ENCODE peak calls at places on chromosomes 13 and 19, in seven cellular contexts. One of them, this sample, is unnamed.
A peak's percentile ranks its signal among the peaks of the same experiment; 100 is the strongest.

GRCh38 chr13:98504371-98504963 is 72.4 kb downstream of the STK24 start:
- DNase-seq in central memory CD4-positive, alpha-beta T cell: no peak
- DNase-seq in mammary epithelial cell: no peak
- DNase-seq in AG04449: no peak
- DNase-seq in foreskin fibroblast: no peak
- DNase-seq in H7: no peak
- DNase-seq in HCEC 1CT: no peak
- DNase-seq in this sample: peak; percentile 55

GRCh38 chr13:106161186-106161585 is 374.3 kb downstream of the EFNB2 start:
- DNase-seq in central memory CD4-positive, alpha-beta T cell: no peak
- DNase-seq in mammary epithelial cell: no peak
- DNase-seq in AG04449: no peak
- DNase-seq in foreskin fibroblast: no peak
- DNase-seq in H7: no peak
- DNase-seq in HCEC 1CT: no peak
- DNase-seq in this sample: no peak

GRCh38 chr13:96020155-96020575 is 33.0 kb downstream of the UGGT2 start:
- DNase-seq in central memory CD4-positive, alpha-beta T cell: no peak
- DNase-seq in mammary epithelial cell: peak; percentile 39
- DNase-seq in AG04449: peak; percentile 31
- DNase-seq in foreskin fibroblast: peak; percentile 73
- DNase-seq in H7: peak; percentile 52
- DNase-seq in HCEC 1CT: peak; percentile 73
- DNase-seq in this sample: peak; percentile 54

GRCh38 chr19:11044436-11044835 is 44.8 kb upstream of the LDLR start:
- DNase-seq in central memory CD4-positive, alpha-beta T cell: no peak
- DNase-seq in mammary epithelial cell: no peak
- DNase-seq in AG04449: no peak
- DNase-seq in foreskin fibroblast: no peak
- DNase-seq in H7: no peak
- DNase-seq in HCEC 1CT: no peak
- DNase-seq in this sample: no peak

GRCh38 chr13:92951273-92951820 is 275.3 kb upstream of the GPC6 start:
- DNase-seq in central memory CD4-positive, alpha-beta T cell: no peak
- DNase-seq in mammary epithelial cell: no peak
- DNase-seq in AG04449: no peak
- DNase-seq in foreskin fibroblast: no peak
- DNase-seq in H7: no peak
- DNase-seq in HCEC 1CT: no peak
- DNase-seq in this sample: no peak

GRCh38 chr13:38664920-38665319 is 22.0 kb upstream of the FREM2 start:
- DNase-seq in central memory CD4-positive, alpha-beta T cell: no peak
- DNase-seq in mammary epithelial cell: peak; percentile 62
- DNase-seq in AG04449: no peak
- DNase-seq in foreskin fibroblast: no peak
- DNase-seq in H7: no peak
- DNase-seq in HCEC 1CT: no peak
- DNase-seq in this sample: no peak

GRCh38 chr13:42076309-42076713 is 27.9 kb downstream of the DGKH start:
- DNase-seq in central memory CD4-positive, alpha-beta T cell: no peak
- DNase-seq in mammary epithelial cell: no peak
- DNase-seq in AG04449: no peak
- DNase-seq in foreskin fibroblast: no peak
- DNase-seq in H7: no peak
- DNase-seq in HCEC 1CT: no peak
- DNase-seq in this sample: no peak

GRCh38 chr19:46574533-46574932 is 26.6 kb upstream of the CALM3 start:
- DNase-seq in central memory CD4-positive, alpha-beta T cell: peak; percentile 58
- DNase-seq in mammary epithelial cell: no peak
- DNase-seq in AG04449: no peak
- DNase-seq in foreskin fibroblast: peak; percentile 37
- DNase-seq in H7: no peak
- DNase-seq in HCEC 1CT: no peak
- DNase-seq in this sample: no peak

GRCh38 chr19:38394488-38394887 is 6.0 kb downstream of the SPRED3 start:
- DNase-seq in central memory CD4-positive, alpha-beta T cell: peak; percentile 56
- DNase-seq in mammary epithelial cell: no peak
- DNase-seq in AG04449: no peak
- DNase-seq in foreskin fibroblast: peak; percentile 81
- DNase-seq in H7: peak; percentile 98
- DNase-seq in HCEC 1CT: no peak
- DNase-seq in this sample: peak; percentile 86

GRCh38 chr13:23703241-23703640 is 133.0 kb downstream of the TNFRSF19 start:
- DNase-seq in central memory CD4-positive, alpha-beta T cell: no peak
- DNase-seq in mammary epithelial cell: no peak
- DNase-seq in AG04449: no peak
- DNase-seq in foreskin fibroblast: peak; percentile 52
- DNase-seq in H7: no peak
- DNase-seq in HCEC 1CT: no peak
- DNase-seq in this sample: no peak

GRCh38 chr19:40270362-40271089 is 14.6 kb downstream of the AKT2 start:
- DNase-seq in central memory CD4-positive, alpha-beta T cell: no peak
- DNase-seq in mammary epithelial cell: no peak
- DNase-seq in AG04449: no peak
- DNase-seq in foreskin fibroblast: no peak
- DNase-seq in H7: peak; percentile 81
- DNase-seq in HCEC 1CT: no peak
- DNase-seq in this sample: no peak

GRCh38 chr19:29687897-29688728 is 22.9 kb downstream of the PLEKHF1 start:
- DNase-seq in central memory CD4-positive, alpha-beta T cell: no peak
- DNase-seq in mammary epithelial cell: peak; percentile 43
- DNase-seq in AG04449: no peak
- DNase-seq in foreskin fibroblast: peak; percentile 86
- DNase-seq in H7: no peak
- DNase-seq in HCEC 1CT: peak; percentile 70
- DNase-seq in this sample: no peak

GRCh38 chr19:44770550-44771257 is 7.0 kb upstream of the CBLC start:
- DNase-seq in central memory CD4-positive, alpha-beta T cell: peak; percentile 96
- DNase-seq in mammary epithelial cell: peak; percentile 97
- DNase-seq in AG04449: no peak
- DNase-seq in foreskin fibroblast: peak; percentile 96
- DNase-seq in H7: peak; percentile 99
- DNase-seq in HCEC 1CT: peak; percentile 89
- DNase-seq in this sample: peak; percentile 99

GRCh38 chr19:2787115-2787514 is 1.8 kb downstream of the THOP1 start:
- DNase-seq in central memory CD4-positive, alpha-beta T cell: no peak
- DNase-seq in mammary epithelial cell: no peak
- DNase-seq in AG04449: no peak
- DNase-seq in foreskin fibroblast: no peak
- DNase-seq in H7: no peak
- DNase-seq in HCEC 1CT: no peak
- DNase-seq in this sample: no peak

GRCh38 chr19:16330368-16330801 is 5.8 kb downstream of the KLF2 start:
- DNase-seq in central memory CD4-positive, alpha-beta T cell: peak; percentile 95
- DNase-seq in mammary epithelial cell: peak; percentile 96
- DNase-seq in AG04449: no peak
- DNase-seq in foreskin fibroblast: peak; percentile 90
- DNase-seq in H7: no peak
- DNase-seq in HCEC 1CT: peak; percentile 81
- DNase-seq in this sample: peak; percentile 81

GRCh38 chr19:4456843-4457653 is 546 bp downstream of the UBXN6 start:
- DNase-seq in central memory CD4-positive, alpha-beta T cell: peak; percentile 7
- DNase-seq in mammary epithelial cell: peak; percentile 25
- DNase-seq in AG04449: no peak
- DNase-seq in foreskin fibroblast: peak; percentile 76
- DNase-seq in H7: peak; percentile 99
- DNase-seq in HCEC 1CT: peak; percentile 23
- DNase-seq in this sample: peak; percentile 87

GRCh38 chr19:48539503-48540096 is 12.4 kb upstream of the SULT2B1 start:
- DNase-seq in central memory CD4-positive, alpha-beta T cell: no peak
- DNase-seq in mammary epithelial cell: peak; percentile 51
- DNase-seq in AG04449: no peak
- DNase-seq in foreskin fibroblast: peak; percentile 88
- DNase-seq in H7: no peak
- DNase-seq in HCEC 1CT: peak; percentile 15
- DNase-seq in this sample: no peak

GRCh38 chr19:5305163-5305562 is 35.4 kb downstream of the PTPRS start:
- DNase-seq in central memory CD4-positive, alpha-beta T cell: no peak
- DNase-seq in mammary epithelial cell: no peak
- DNase-seq in AG04449: no peak
- DNase-seq in foreskin fibroblast: no peak
- DNase-seq in H7: no peak
- DNase-seq in HCEC 1CT: no peak
- DNase-seq in this sample: no peak

GRCh38 chr19:44571830-44572661 is 41.3 kb upstream of the IGSF23 start:
- DNase-seq in central memory CD4-positive, alpha-beta T cell: no peak
- DNase-seq in mammary epithelial cell: no peak
- DNase-seq in AG04449: no peak
- DNase-seq in foreskin fibroblast: no peak
- DNase-seq in H7: no peak
- DNase-seq in HCEC 1CT: no peak
- DNase-seq in this sample: no peak

GRCh38 chr19:18478545-18479311 is 40.8 kb upstream of the ISYNA1 start:
- DNase-seq in central memory CD4-positive, alpha-beta T cell: peak; percentile 39
- DNase-seq in mammary epithelial cell: peak; percentile 74
- DNase-seq in AG04449: peak; percentile 67
- DNase-seq in foreskin fibroblast: peak; percentile 92
- DNase-seq in H7: no peak
- DNase-seq in HCEC 1CT: peak; percentile 93
- DNase-seq in this sample: peak; percentile 85

GRCh38 chr13:88068975-88069374 is 397.8 kb downstream of the SLITRK5 start:
- DNase-seq in central memory CD4-positive, alpha-beta T cell: no peak
- DNase-seq in mammary epithelial cell: no peak
- DNase-seq in AG04449: no peak
- DNase-seq in foreskin fibroblast: no peak
- DNase-seq in H7: peak; percentile 2
- DNase-seq in HCEC 1CT: no peak
- DNase-seq in this sample: no peak

GRCh38 chr13:59588717-59589067 is 575.0 kb downstream of the DIAPH3 start:
- DNase-seq in central memory CD4-positive, alpha-beta T cell: no peak
- DNase-seq in mammary epithelial cell: no peak
- DNase-seq in AG04449: no peak
- DNase-seq in foreskin fibroblast: no peak
- DNase-seq in H7: no peak
- DNase-seq in HCEC 1CT: no peak
- DNase-seq in this sample: no peak

GRCh38 chr13:74305876-74306275 is 171.7 kb upstream of the KLF12 start:
- DNase-seq in central memory CD4-positive, alpha-beta T cell: no peak
- DNase-seq in mammary epithelial cell: peak; percentile 25
- DNase-seq in AG04449: no peak
- DNase-seq in foreskin fibroblast: peak; percentile 25
- DNase-seq in H7: no peak
- DNase-seq in HCEC 1CT: no peak
- DNase-seq in this sample: no peak

GRCh38 chr19:51751655-51752054 is at the start of gene FPR1:
- DNase-seq in central memory CD4-positive, alpha-beta T cell: no peak
- DNase-seq in mammary epithelial cell: peak; percentile 95
- DNase-seq in AG04449: no peak
- DNase-seq in foreskin fibroblast: no peak
- DNase-seq in H7: no peak
- DNase-seq in HCEC 1CT: no peak
- DNase-seq in this sample: no peak

GRCh38 chr13:72290962-72291681 is 424.1 kb upstream of the DACH1 start:
- DNase-seq in central memory CD4-positive, alpha-beta T cell: no peak
- DNase-seq in mammary epithelial cell: peak; percentile 83
- DNase-seq in AG04449: peak; percentile 16
- DNase-seq in foreskin fibroblast: peak; percentile 52
- DNase-seq in H7: no peak
- DNase-seq in HCEC 1CT: no peak
- DNase-seq in this sample: no peak

GRCh38 chr13:58080806-58081205 is 449.3 kb downstream of the PCDH17 start:
- DNase-seq in central memory CD4-positive, alpha-beta T cell: no peak
- DNase-seq in mammary epithelial cell: no peak
- DNase-seq in AG04449: no peak
- DNase-seq in foreskin fibroblast: no peak
- DNase-seq in H7: peak; percentile 2
- DNase-seq in HCEC 1CT: no peak
- DNase-seq in this sample: no peak

GRCh38 chr13:51803018-51803417 is 945 bp downstream of the DHRS12 start:
- DNase-seq in central memory CD4-positive, alpha-beta T cell: no peak
- DNase-seq in mammary epithelial cell: no peak
- DNase-seq in AG04449: no peak
- DNase-seq in foreskin fibroblast: no peak
- DNase-seq in H7: peak; percentile 63
- DNase-seq in HCEC 1CT: no peak
- DNase-seq in this sample: no peak

GRCh38 chr19:10102787-10103236 is 334 bp upstream of the ANGPTL6 start:
- DNase-seq in central memory CD4-positive, alpha-beta T cell: no peak
- DNase-seq in mammary epithelial cell: no peak
- DNase-seq in AG04449: no peak
- DNase-seq in foreskin fibroblast: no peak
- DNase-seq in H7: peak; percentile 35
- DNase-seq in HCEC 1CT: no peak
- DNase-seq in this sample: peak; percentile 75

GRCh38 chr13:75703768-75704167 is 67.6 kb downstream of the LMO7 start:
- DNase-seq in central memory CD4-positive, alpha-beta T cell: no peak
- DNase-seq in mammary epithelial cell: no peak
- DNase-seq in AG04449: no peak
- DNase-seq in foreskin fibroblast: no peak
- DNase-seq in H7: no peak
- DNase-seq in HCEC 1CT: no peak
- DNase-seq in this sample: no peak

GRCh38 chr13:99280166-99280565 is 22.0 kb upstream of the GPR18 start:
- DNase-seq in central memory CD4-positive, alpha-beta T cell: no peak
- DNase-seq in mammary epithelial cell: peak; percentile 24
- DNase-seq in AG04449: peak; percentile 49
- DNase-seq in foreskin fibroblast: no peak
- DNase-seq in H7: no peak
- DNase-seq in HCEC 1CT: peak; percentile 39
- DNase-seq in this sample: no peak

GRCh38 chr13:26198116-26198515 is 24.0 kb downstream of the RNF6 start:
- DNase-seq in central memory CD4-positive, alpha-beta T cell: no peak
- DNase-seq in mammary epithelial cell: no peak
- DNase-seq in AG04449: no peak
- DNase-seq in foreskin fibroblast: no peak
- DNase-seq in H7: no peak
- DNase-seq in HCEC 1CT: no peak
- DNase-seq in this sample: no peak

GRCh38 chr13:45119469-45119989 is 781 bp upstream of the GTF2F2 start:
- DNase-seq in central memory CD4-positive, alpha-beta T cell: peak; percentile 86
- DNase-seq in mammary epithelial cell: peak; percentile 39
- DNase-seq in AG04449: no peak
- DNase-seq in foreskin fibroblast: peak; percentile 63
- DNase-seq in H7: no peak
- DNase-seq in HCEC 1CT: peak; percentile 27
- DNase-seq in this sample: peak; percentile 43

This sample was measured in GM20000.